ENCODE peak calls at places on chromosomes 13 and 19, in six cellular contexts. L is CD4-positive, alpha-beta T cell; M is NT2/D1; D is heart right ventricle; T is neural progenitor cell; R is NCI-H1048. V is an unnamed sample.
A peak's percentile ranks its signal among the peaks of the same experiment; 100 is the strongest.

GRCh38 chr13:61024046-61024445 is 391.6 kb downstream of the PCDH20 start:
- DNase-seq in L (no peak), M (no peak), D (no peak), T (no peak), R (no peak), V (no peak)

GRCh38 chr19:41641879-41642485 is 15.1 kb upstream of the CEACAM4 start:
- DNase-seq in L (peak; percentile 68), M (peak; percentile 6), D (peak; percentile 44), T (peak; percentile 45), R (no peak), V (peak; percentile 5)

GRCh38 chr13:112178769-112179168 is 111.8 kb downstream of the SOX1 start:
- DNase-seq in L (no peak), M (no peak), D (no peak), T (no peak), R (no peak), V (no peak)

GRCh38 chr19:50890422-50891252 is 17.4 kb downstream of the KLK2 start:
- DNase-seq in L (no peak), M (no peak), D (no peak), T (no peak), R (no peak), V (no peak)

GRCh38 chr19:5993516-5994406 is 15.8 kb upstream of the RANBP3 start:
- DNase-seq in L (no peak), M (no peak), D (peak; percentile 59), T (no peak), R (no peak), V (no peak)

GRCh38 chr19:10044390-10044789 is 31.1 kb downstream of the RDH8 start:
- DNase-seq in L (no peak), M (no peak), D (no peak), T (no peak), R (no peak), V (no peak)

GRCh38 chr19:19399733-19400438 is 5.6 kb upstream of the GATAD2A start:
- DNase-seq in L (no peak), M (no peak), D (no peak), T (no peak), R (no peak), V (no peak)

GRCh38 chr13:99192480-99192879 is 8.2 kb upstream of the UBAC2 start:
- DNase-seq in L (no peak), M (no peak), D (no peak), T (no peak), R (no peak), V (no peak)

GRCh38 chr19:1822210-1822609 is 10.1 kb upstream of the ATP8B3 start:
- DNase-seq in L (no peak), M (no peak), D (no peak), T (no peak), R (no peak), V (no peak)

GRCh38 chr19:4144666-4145261 is 8.7 kb upstream of the CREB3L3 start:
- DNase-seq in L (no peak), M (no peak), D (no peak), T (no peak), R (no peak), V (no peak)

GRCh38 chr19:2391118-2391725 is 31.2 kb downstream of the TMPRSS9 start:
- DNase-seq in L (no peak), M (peak; percentile 39), D (peak; percentile 35), T (peak; percentile 73), R (peak; percentile 41), V (no peak)

GRCh38 chr19:4732680-4733114 is 9.1 kb upstream of the DPP9 start:
- DNase-seq in L (peak; percentile 55), M (peak; percentile 47), D (peak; percentile 44), T (peak; percentile 89), R (peak; percentile 27), V (no peak)

GRCh38 chr19:46503848-46504453 is 8.3 kb upstream of the PNMA8B start:
- DNase-seq in L (no peak), M (no peak), D (no peak), T (peak; percentile 1), R (no peak), V (no peak)

V was measured in AG09309.